ENCODE peak calls at places on chromosomes 16 and 17, in nine cellular contexts. One of them, this sample, is unnamed.
A peak's percentile ranks its signal among the peaks of the same experiment; 100 is the strongest.

GRCh38 chr17:7307686-7308624 is 527 bp downstream of the EIF5A start:
- DNase-seq in CD8-positive, alpha-beta T cell: peak; percentile 34
- DNase-seq in breast epithelium: peak; percentile 41
- DNase-seq in psoas muscle: peak; percentile 68
- DNase-seq in body of pancreas: peak; percentile 65
- DNase-seq in left lung: peak; percentile 64
- DNase-seq in spleen: peak; percentile 91
- DNase-seq in A673: peak; percentile 42
- DNase-seq in BE2C: peak; percentile 46
- DNase-seq in this sample: peak; percentile 34

GRCh38 chr17:2170023-2170422 is 115.1 kb downstream of the HIC1 start:
- DNase-seq in spleen: no peak
- DNase-seq in body of pancreas: no peak
- DNase-seq in left lung: no peak
- DNase-seq in psoas muscle: no peak
- DNase-seq in BE2C: no peak
- DNase-seq in A673: no peak
- DNase-seq in breast epithelium: no peak
- DNase-seq in CD8-positive, alpha-beta T cell: no peak
- DNase-seq in this sample: no peak

GRCh38 chr16:49717693-49718092 is 138.2 kb downstream of the ZNF423 start:
- DNase-seq in CD8-positive, alpha-beta T cell: no peak
- DNase-seq in breast epithelium: no peak
- DNase-seq in body of pancreas: no peak
- DNase-seq in BE2C: no peak
- DNase-seq in spleen: no peak
- DNase-seq in A673: no peak
- DNase-seq in left lung: no peak
- DNase-seq in psoas muscle: no peak
- DNase-seq in this sample: no peak

GRCh38 chr16:8878523-8878911 is 3.6 kb upstream of the LITAFD start:
- DNase-seq in breast epithelium: peak; percentile 58
- DNase-seq in BE2C: no peak
- DNase-seq in spleen: no peak
- DNase-seq in psoas muscle: no peak
- DNase-seq in CD8-positive, alpha-beta T cell: no peak
- DNase-seq in left lung: no peak
- DNase-seq in body of pancreas: no peak
- DNase-seq in A673: no peak
- DNase-seq in this sample: peak; percentile 69

GRCh38 chr16:11016993-11017392 is 72.6 kb downstream of the CLEC16A start:
- DNase-seq in body of pancreas: peak; percentile 19
- DNase-seq in A673: peak; percentile 60
- DNase-seq in CD8-positive, alpha-beta T cell: peak; percentile 30
- DNase-seq in breast epithelium: no peak
- DNase-seq in spleen: no peak
- DNase-seq in psoas muscle: peak; percentile 74
- DNase-seq in BE2C: peak; percentile 39
- DNase-seq in left lung: peak; percentile 55
- DNase-seq in this sample: no peak

GRCh38 chr17:40190197-40191021 is 13.1 kb downstream of the RAPGEFL1 start:
- DNase-seq in body of pancreas: no peak
- DNase-seq in psoas muscle: no peak
- DNase-seq in breast epithelium: no peak
- DNase-seq in CD8-positive, alpha-beta T cell: no peak
- DNase-seq in spleen: no peak
- DNase-seq in BE2C: peak; percentile 78
- DNase-seq in A673: no peak
- DNase-seq in left lung: no peak
- DNase-seq in this sample: no peak

GRCh38 chr17:81044764-81045589 is 10.0 kb downstream of the BAIAP2 start:
- DNase-seq in breast epithelium: peak; percentile 90
- DNase-seq in spleen: peak; percentile 87
- DNase-seq in BE2C: peak; percentile 77
- DNase-seq in A673: peak; percentile 33
- DNase-seq in body of pancreas: peak; percentile 58
- DNase-seq in left lung: peak; percentile 68
- DNase-seq in psoas muscle: peak; percentile 87
- DNase-seq in CD8-positive, alpha-beta T cell: no peak
- DNase-seq in this sample: no peak

GRCh38 chr16:73149329-73149728 is 101.4 kb upstream of the ZFHX3 start:
- DNase-seq in breast epithelium: no peak
- DNase-seq in psoas muscle: no peak
- DNase-seq in body of pancreas: no peak
- DNase-seq in CD8-positive, alpha-beta T cell: no peak
- DNase-seq in left lung: no peak
- DNase-seq in A673: no peak
- DNase-seq in BE2C: no peak
- DNase-seq in spleen: no peak
- DNase-seq in this sample: no peak

GRCh38 chr16:87562201-87562600 is 40.1 kb upstream of the JPH3 start:
- DNase-seq in breast epithelium: no peak
- DNase-seq in psoas muscle: no peak
- DNase-seq in A673: no peak
- DNase-seq in BE2C: no peak
- DNase-seq in body of pancreas: no peak
- DNase-seq in CD8-positive, alpha-beta T cell: no peak
- DNase-seq in left lung: no peak
- DNase-seq in spleen: no peak
- DNase-seq in this sample: no peak

GRCh38 chr16:86628614-86629013 is 50.3 kb downstream of the FOXL1 start:
- DNase-seq in left lung: no peak
- DNase-seq in psoas muscle: no peak
- DNase-seq in A673: no peak
- DNase-seq in CD8-positive, alpha-beta T cell: no peak
- DNase-seq in spleen: no peak
- DNase-seq in breast epithelium: no peak
- DNase-seq in BE2C: no peak
- DNase-seq in body of pancreas: no peak
- DNase-seq in this sample: no peak

DNA sequence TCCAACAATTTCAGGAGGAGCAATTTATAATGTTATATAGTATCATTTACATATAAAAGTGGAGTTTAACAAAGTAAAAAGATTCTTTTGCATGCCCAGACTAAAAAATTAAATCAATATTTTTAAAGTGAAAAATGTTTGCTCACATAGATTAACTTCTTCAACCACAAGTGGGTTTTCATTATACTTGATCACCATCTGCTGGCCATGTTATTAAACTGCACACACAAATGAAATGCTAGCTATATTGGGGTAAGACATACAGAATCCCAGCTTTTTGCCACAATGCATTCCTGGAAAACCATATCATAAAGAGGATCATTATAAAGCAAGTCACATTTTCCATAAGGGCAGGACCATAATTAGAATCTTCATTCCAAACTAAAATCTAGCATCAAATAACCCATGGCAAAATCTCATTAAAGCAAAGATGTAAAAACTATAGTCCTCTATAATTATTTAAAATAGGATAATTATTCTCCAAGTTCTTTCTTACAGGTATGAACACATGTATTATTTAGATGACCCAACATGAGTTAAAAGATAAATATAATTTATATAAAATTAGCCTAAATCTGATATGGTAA is 26.3 kb downstream of the CEP112 start:
- DNase-seq in BE2C: no peak
- DNase-seq in breast epithelium: no peak
- DNase-seq in left lung: no peak
- DNase-seq in psoas muscle: no peak
- DNase-seq in body of pancreas: no peak
- DNase-seq in A673: peak; percentile 72
- DNase-seq in spleen: no peak
- DNase-seq in CD8-positive, alpha-beta T cell: no peak
- DNase-seq in this sample: no peak
- H3K4me3 ChIP-seq in BE2C: no peak overlapping the region
- H3K4me3 ChIP-seq in breast epithelium: no peak overlapping the region
- H3K4me3 ChIP-seq in left lung: no peak overlapping the region
- H3K4me3 ChIP-seq in psoas muscle: no peak overlapping the region
- H3K4me3 ChIP-seq in body of pancreas: no peak overlapping the region
- H3K4me3 ChIP-seq in A673: no peak overlapping the region
- H3K4me3 ChIP-seq in spleen: no peak overlapping the region
- H3K4me3 ChIP-seq in CD8-positive, alpha-beta T cell: no peak overlapping the region
- H3K4me3 ChIP-seq in this sample: no peak overlapping the region

GRCh38 chr16:89366561-89367537 is 123.5 kb downstream of the ANKRD11 start:
- DNase-seq in spleen: no peak
- DNase-seq in A673: no peak
- DNase-seq in breast epithelium: no peak
- DNase-seq in CD8-positive, alpha-beta T cell: no peak
- DNase-seq in psoas muscle: no peak
- DNase-seq in BE2C: no peak
- DNase-seq in left lung: no peak
- DNase-seq in body of pancreas: no peak
- DNase-seq in this sample: no peak

GRCh38 chr16:89368604-89369249 is 121.6 kb downstream of the ANKRD11 start:
- DNase-seq in BE2C: no peak
- DNase-seq in breast epithelium: no peak
- DNase-seq in body of pancreas: no peak
- DNase-seq in psoas muscle: no peak
- DNase-seq in A673: no peak
- DNase-seq in left lung: no peak
- DNase-seq in CD8-positive, alpha-beta T cell: no peak
- DNase-seq in spleen: no peak
- DNase-seq in this sample: no peak

GRCh38 chr16:89365996-89366395 is 124.4 kb downstream of the ANKRD11 start:
- DNase-seq in psoas muscle: no peak
- DNase-seq in breast epithelium: no peak
- DNase-seq in left lung: no peak
- DNase-seq in A673: no peak
- DNase-seq in CD8-positive, alpha-beta T cell: no peak
- DNase-seq in body of pancreas: no peak
- DNase-seq in spleen: no peak
- DNase-seq in BE2C: no peak
- DNase-seq in this sample: no peak

GRCh38 chr16:89369266-89369895 is 121.0 kb downstream of the ANKRD11 start:
- DNase-seq in A673: no peak
- DNase-seq in breast epithelium: no peak
- DNase-seq in spleen: no peak
- DNase-seq in CD8-positive, alpha-beta T cell: no peak
- DNase-seq in body of pancreas: no peak
- DNase-seq in BE2C: no peak
- DNase-seq in psoas muscle: no peak
- DNase-seq in left lung: no peak
- DNase-seq in this sample: no peak

GRCh38 chr16:89367538-89368059 is 122.8 kb downstream of the ANKRD11 start:
- DNase-seq in A673: no peak
- DNase-seq in BE2C: no peak
- DNase-seq in body of pancreas: no peak
- DNase-seq in breast epithelium: no peak
- DNase-seq in spleen: no peak
- DNase-seq in left lung: no peak
- DNase-seq in CD8-positive, alpha-beta T cell: no peak
- DNase-seq in psoas muscle: no peak
- DNase-seq in this sample: no peak
- H3K4me1 ChIP-seq in A673: peaks cover 8% of the 10 kb centered on the region
- H3K4me1 ChIP-seq in BE2C: peaks cover 13% of the 10 kb centered on the region
- H3K4me1 ChIP-seq in body of pancreas: peaks cover 58% of the 10 kb centered on the region
- H3K4me1 ChIP-seq in breast epithelium: no peaks in the 10 kb centered on the region
- H3K4me1 ChIP-seq in spleen: peaks cover 27% of the 10 kb centered on the region
- H3K4me1 ChIP-seq in left lung: peaks cover 26% of the 10 kb centered on the region
- H3K4me1 ChIP-seq in CD8-positive, alpha-beta T cell: peaks cover 70% of the 10 kb centered on the region
- H3K4me1 ChIP-seq in psoas muscle: peaks cover 76% of the 10 kb centered on the region
- H3K4me1 ChIP-seq in this sample: peaks cover 54% of the 10 kb centered on the region

DNA sequence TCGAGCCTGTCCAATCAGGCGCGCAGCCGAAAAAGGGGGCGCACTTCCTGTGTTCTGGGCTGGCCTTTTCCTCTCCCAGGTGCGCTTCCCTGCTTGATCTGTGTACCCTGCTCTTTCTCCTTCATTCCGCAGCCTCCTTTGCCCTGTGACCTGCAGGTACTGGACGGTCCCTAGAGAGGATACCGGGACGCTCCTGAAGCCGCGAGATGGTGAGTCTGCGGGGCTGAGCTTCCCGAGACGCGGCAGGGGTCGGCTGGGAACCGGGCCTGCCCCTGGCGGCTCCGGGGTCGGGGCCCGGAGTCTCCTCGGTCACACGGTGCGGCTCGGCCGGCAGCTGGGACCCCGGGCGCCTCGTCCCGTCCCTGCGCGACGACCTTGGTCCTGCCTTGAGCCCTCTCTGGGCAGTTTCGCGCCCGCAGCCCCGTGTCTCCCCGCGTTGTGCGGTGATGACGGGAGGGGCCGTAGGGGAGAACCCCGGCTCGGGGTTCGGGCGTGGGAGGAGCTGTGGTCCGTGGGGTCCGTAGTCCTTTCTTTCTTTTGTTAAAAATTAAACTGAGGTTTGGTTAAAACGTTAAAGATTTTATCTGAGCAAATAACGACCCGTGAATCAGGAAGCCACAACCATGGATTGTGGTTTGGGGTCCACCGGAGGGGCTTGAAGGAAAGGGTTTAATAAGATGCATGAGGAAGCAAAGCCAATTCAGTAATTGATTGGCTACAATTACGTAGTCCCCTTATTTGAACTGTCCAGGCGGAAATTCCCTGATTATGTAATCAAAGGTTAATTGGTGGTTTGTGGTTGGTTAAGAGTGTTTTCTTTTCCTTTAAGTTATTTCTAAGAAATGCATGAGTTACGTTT is 172.8 kb upstream of the ZNF267 start:
- DNase-seq in A673: peak; percentile 76
- DNase-seq in psoas muscle: peak; percentile 78
- DNase-seq in CD8-positive, alpha-beta T cell: peak; percentile 79
- DNase-seq in BE2C: no peak
- DNase-seq in left lung: peak; percentile 83
- DNase-seq in spleen: peak; percentile 93
- DNase-seq in body of pancreas: peak; percentile 89
- DNase-seq in breast epithelium: peak; percentile 90
- DNase-seq in this sample: peak; percentile 93
- TF ChIP-seq CTCF in A673: no peak
- TF ChIP-seq CTCF in psoas muscle: no peak
- TF ChIP-seq CTCF in CD8-positive, alpha-beta T cell: no peak
- TF ChIP-seq CTCF in BE2C: peak; percentile 18
- TF ChIP-seq CTCF in left lung: no peak
- TF ChIP-seq CTCF in spleen: no peak
- TF ChIP-seq CTCF in body of pancreas: no peak
- TF ChIP-seq CTCF in breast epithelium: no peak
- TF ChIP-seq CTCF in this sample: no peak

DNA sequence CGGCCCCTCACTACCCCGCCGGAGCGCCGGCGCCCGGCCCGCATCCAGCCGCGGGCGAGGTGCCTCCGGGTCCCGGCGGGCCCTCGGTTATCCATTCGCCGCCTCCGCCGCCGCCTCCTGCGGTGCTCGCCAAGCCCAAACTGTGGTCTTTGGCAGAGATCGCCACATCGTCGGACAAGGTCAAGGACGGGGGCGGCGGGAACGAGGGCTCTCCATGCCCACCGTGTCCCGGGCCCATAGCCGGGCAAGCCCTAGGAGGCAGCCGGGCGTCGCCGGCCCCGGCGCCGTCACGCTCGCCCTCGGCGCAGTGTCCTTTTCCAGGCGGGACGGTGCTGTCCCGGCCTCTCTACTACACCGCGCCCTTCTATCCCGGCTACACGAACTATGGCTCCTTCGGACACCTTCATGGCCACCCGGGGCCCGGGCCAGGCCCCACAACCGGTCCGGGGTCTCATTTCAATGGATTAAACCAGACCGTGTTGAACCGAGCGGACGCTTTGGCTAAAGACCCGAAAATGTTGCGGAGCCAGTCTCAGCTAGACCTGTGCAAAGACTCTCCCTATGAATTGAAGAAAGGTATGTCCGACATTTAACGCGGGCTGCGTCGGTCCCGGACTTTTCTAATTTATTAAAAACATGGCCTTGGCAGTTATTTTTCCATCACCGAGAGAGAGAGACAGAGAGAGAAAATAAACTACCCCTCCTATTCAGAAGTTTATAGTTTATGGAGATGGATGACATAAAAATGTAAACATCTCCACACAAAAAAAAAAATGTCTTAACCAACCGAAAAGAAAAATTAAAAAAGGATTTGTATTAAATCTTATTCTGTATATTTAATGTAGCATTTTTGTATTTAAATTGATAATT is 2.9 kb downstream of the IRX5 start:
- DNase-seq in BE2C: no peak
- DNase-seq in spleen: no peak
- DNase-seq in psoas muscle: no peak
- DNase-seq in left lung: no peak
- DNase-seq in A673: no peak
- DNase-seq in breast epithelium: no peak
- DNase-seq in CD8-positive, alpha-beta T cell: no peak
- DNase-seq in body of pancreas: no peak
- DNase-seq in this sample: no peak
- H3K4me3 ChIP-seq in BE2C: no peak overlapping the region
- H3K4me3 ChIP-seq in spleen: no peak overlapping the region
- H3K4me3 ChIP-seq in psoas muscle: peak overlapping the region; percentile 89
- H3K4me3 ChIP-seq in left lung: peak overlapping the region; percentile 19
- H3K4me3 ChIP-seq in A673: no peak overlapping the region
- H3K4me3 ChIP-seq in breast epithelium: peak overlapping the region; percentile 88
- H3K4me3 ChIP-seq in CD8-positive, alpha-beta T cell: no peak overlapping the region
- H3K4me3 ChIP-seq in body of pancreas: no peak overlapping the region
- H3K4me3 ChIP-seq in this sample: peak overlapping the region; percentile 11

This sample was measured in Caco-2.